ENCODE peak calls at places on chromosomes 6 and 20, in six cellular contexts. One of them, this sample, is unnamed.

GRCh38 chr6:38284772-38285406 is 354.8 kb downstream of the BTBD9 start:
- DNase-seq in Karpas-422: no peak
- DNase-seq in NCI-H1092: no peak
- DNase-seq in skeletal muscle cell: no peak
- DNase-seq in stimulated activated CD4-positive, alpha-beta T cell treated with anti-CD3 and anti-CD28 coated beads, Interleukin-12 subunit alpha, Interleukin-12 subunit beta, amount 100 ng/mL, for 24 hours: no peak
- DNase-seq in ovary: no peak
- DNase-seq in this sample: no peak

GRCh38 chr6:152161501-152161900 is 354.0 kb downstream of the ESR1 start:
- DNase-seq in stimulated activated CD4-positive, alpha-beta T cell treated with anti-CD3 and anti-CD28 coated beads, Interleukin-12 subunit alpha, Interleukin-12 subunit beta, amount 100 ng/mL, for 24 hours: no peak
- DNase-seq in Karpas-422: no peak
- DNase-seq in skeletal muscle cell: peak; percentile 34
- DNase-seq in ovary: no peak
- DNase-seq in NCI-H1092: no peak
- DNase-seq in this sample: no peak

GRCh38 chr6:159043236-159043635 is 1.6 kb downstream of the TAGAP start:
- DNase-seq in stimulated activated CD4-positive, alpha-beta T cell treated with anti-CD3 and anti-CD28 coated beads, Interleukin-12 subunit alpha, Interleukin-12 subunit beta, amount 100 ng/mL, for 24 hours: no peak
- DNase-seq in skeletal muscle cell: no peak
- DNase-seq in NCI-H1092: no peak
- DNase-seq in Karpas-422: no peak
- DNase-seq in ovary: no peak
- DNase-seq in this sample: no peak

GRCh38 chr6:72533601-72534000 is 88.3 kb upstream of the KCNQ5 start:
- DNase-seq in NCI-H1092: no peak
- DNase-seq in skeletal muscle cell: no peak
- DNase-seq in Karpas-422: no peak
- DNase-seq in stimulated activated CD4-positive, alpha-beta T cell treated with anti-CD3 and anti-CD28 coated beads, Interleukin-12 subunit alpha, Interleukin-12 subunit beta, amount 100 ng/mL, for 24 hours: no peak
- DNase-seq in ovary: no peak
- DNase-seq in this sample: no peak

GRCh38 chr6:13406781-13407180 is 78.4 kb upstream of the TBC1D7 start:
- DNase-seq in skeletal muscle cell: no peak
- DNase-seq in NCI-H1092: no peak
- DNase-seq in ovary: no peak
- DNase-seq in Karpas-422: no peak
- DNase-seq in stimulated activated CD4-positive, alpha-beta T cell treated with anti-CD3 and anti-CD28 coated beads, Interleukin-12 subunit alpha, Interleukin-12 subunit beta, amount 100 ng/mL, for 24 hours: no peak
- DNase-seq in this sample: peak; percentile 79

GRCh38 chr6:135537782-135538301 is 40.3 kb upstream of the AHI1 start:
- DNase-seq in Karpas-422: no peak
- DNase-seq in NCI-H1092: no peak
- DNase-seq in skeletal muscle cell: peak; percentile 58
- DNase-seq in ovary: no peak
- DNase-seq in stimulated activated CD4-positive, alpha-beta T cell treated with anti-CD3 and anti-CD28 coated beads, Interleukin-12 subunit alpha, Interleukin-12 subunit beta, amount 100 ng/mL, for 24 hours: peak; percentile 8
- DNase-seq in this sample: no peak

GRCh38 chr20:62366370-62367135 is 559 bp downstream of the LAMA5 start:
- DNase-seq in ovary: no peak
- DNase-seq in Karpas-422: peak; percentile 56
- DNase-seq in NCI-H1092: no peak
- DNase-seq in stimulated activated CD4-positive, alpha-beta T cell treated with anti-CD3 and anti-CD28 coated beads, Interleukin-12 subunit alpha, Interleukin-12 subunit beta, amount 100 ng/mL, for 24 hours: no peak
- DNase-seq in skeletal muscle cell: no peak
- DNase-seq in this sample: no peak

GRCh38 chr6:46963626-46964025 is 41.9 kb upstream of the ADGRF5 start:
- DNase-seq in stimulated activated CD4-positive, alpha-beta T cell treated with anti-CD3 and anti-CD28 coated beads, Interleukin-12 subunit alpha, Interleukin-12 subunit beta, amount 100 ng/mL, for 24 hours: no peak
- DNase-seq in ovary: no peak
- DNase-seq in Karpas-422: no peak
- DNase-seq in skeletal muscle cell: no peak
- DNase-seq in NCI-H1092: no peak
- DNase-seq in this sample: no peak

GRCh38 chr20:51636123-51636522 is 93.6 kb upstream of the NFATC2 start:
- DNase-seq in Karpas-422: no peak
- DNase-seq in NCI-H1092: no peak
- DNase-seq in stimulated activated CD4-positive, alpha-beta T cell treated with anti-CD3 and anti-CD28 coated beads, Interleukin-12 subunit alpha, Interleukin-12 subunit beta, amount 100 ng/mL, for 24 hours: no peak
- DNase-seq in skeletal muscle cell: no peak
- DNase-seq in ovary: no peak
- DNase-seq in this sample: no peak

GRCh38 chr6:81838724-81839425 is 86.4 kb upstream of the TENT5A start:
- DNase-seq in skeletal muscle cell: no peak
- DNase-seq in Karpas-422: no peak
- DNase-seq in ovary: no peak
- DNase-seq in NCI-H1092: no peak
- DNase-seq in stimulated activated CD4-positive, alpha-beta T cell treated with anti-CD3 and anti-CD28 coated beads, Interleukin-12 subunit alpha, Interleukin-12 subunit beta, amount 100 ng/mL, for 24 hours: no peak
- DNase-seq in this sample: no peak

GRCh38 chr20:59351148-59352040 is 51.0 kb downstream of the EDN3 start:
- DNase-seq in stimulated activated CD4-positive, alpha-beta T cell treated with anti-CD3 and anti-CD28 coated beads, Interleukin-12 subunit alpha, Interleukin-12 subunit beta, amount 100 ng/mL, for 24 hours: no peak
- DNase-seq in Karpas-422: no peak
- DNase-seq in skeletal muscle cell: no peak
- DNase-seq in NCI-H1092: no peak
- DNase-seq in ovary: no peak
- DNase-seq in this sample: no peak

GRCh38 chr6:31760790-31761189 is 1.7 kb upstream of the SAPCD1 start:
- DNase-seq in NCI-H1092: no peak
- DNase-seq in skeletal muscle cell: no peak
- DNase-seq in stimulated activated CD4-positive, alpha-beta T cell treated with anti-CD3 and anti-CD28 coated beads, Interleukin-12 subunit alpha, Interleukin-12 subunit beta, amount 100 ng/mL, for 24 hours: no peak
- DNase-seq in Karpas-422: no peak
- DNase-seq in ovary: no peak
- DNase-seq in this sample: no peak

GRCh38 chr6:62528894-62529526 is 243.0 kb upstream of the KHDRBS2 start:
- DNase-seq in NCI-H1092: no peak
- DNase-seq in stimulated activated CD4-positive, alpha-beta T cell treated with anti-CD3 and anti-CD28 coated beads, Interleukin-12 subunit alpha, Interleukin-12 subunit beta, amount 100 ng/mL, for 24 hours: no peak
- DNase-seq in skeletal muscle cell: no peak
- DNase-seq in ovary: no peak
- DNase-seq in Karpas-422: peak; percentile 45
- DNase-seq in this sample: no peak

GRCh38 chr20:48102821-48103635 is 317.7 kb upstream of the SULF2 start:
- DNase-seq in ovary: no peak
- DNase-seq in Karpas-422: peak; percentile 32
- DNase-seq in NCI-H1092: peak; percentile 63
- DNase-seq in stimulated activated CD4-positive, alpha-beta T cell treated with anti-CD3 and anti-CD28 coated beads, Interleukin-12 subunit alpha, Interleukin-12 subunit beta, amount 100 ng/mL, for 24 hours: no peak
- DNase-seq in skeletal muscle cell: no peak
- DNase-seq in this sample: no peak

GRCh38 chr20:51757226-51757625 is 11.0 kb downstream of the ATP9A start:
- DNase-seq in stimulated activated CD4-positive, alpha-beta T cell treated with anti-CD3 and anti-CD28 coated beads, Interleukin-12 subunit alpha, Interleukin-12 subunit beta, amount 100 ng/mL, for 24 hours: no peak
- DNase-seq in ovary: no peak
- DNase-seq in NCI-H1092: no peak
- DNase-seq in skeletal muscle cell: no peak
- DNase-seq in Karpas-422: no peak
- DNase-seq in this sample: no peak